ENCODE peak calls at places on chromosomes 7 and 10, in four cellular contexts. R, X, B and L are unnamed samples. For H3K4me1 and H4K20me1, the result is how much of the 10 kb centered on the place peaks cover.

GRCh38 chr7:13778967-13779366 is 210.5 kb downstream of the ETV1 start:
- DNase-seq in R (no peak), X (peak), B (peak), L (no peak)

GRCh38 chr10:36349445-36350063 is 707.5 kb upstream of the FZD8 start:
- DNase-seq in R (peak), X (peak), B (peak), L (peak)

GRCh38 chr7:366171-366916 is 76.4 kb downstream of the FOXL3 start:
- DNase-seq in R (no peak), X (peak), B (peak), L (no peak)

GRCh38 chr7:16430133-16430532 is 8.8 kb upstream of the CRPPA start:
- DNase-seq in R (no peak), X (peak), B (no peak), L (no peak)

GRCh38 chr7:73369009-73369408 is 41.0 kb downstream of the FKBP6 start:
- DNase-seq in R (no peak), X (no peak), B (no peak), L (no peak)

GRCh38 chr10:101817542-101818118 is 614 bp downstream of the OGA start:
- DNase-seq in R (peak), X (peak), B (peak), L (peak)

GRCh38 chr10:129877773-129878371 is 86.2 kb downstream of the EBF3 start:
- DNase-seq in R (peak), X (peak), B (no peak), L (no peak)

GRCh38 chr10:123109466-123109865 is 26.3 kb upstream of the HMX3 start:
- DNase-seq in R (no peak), X (no peak), B (no peak), L (no peak)

GRCh38 chr10:25972631-25973030 is 38.6 kb downstream of the MYO3A start:
- DNase-seq in R (no peak), X (no peak), B (no peak), L (no peak)

GRCh38 chr10:88647216-88647615 is 17.0 kb upstream of the LIPF start:
- DNase-seq in R (no peak), X (no peak), B (no peak), L (no peak)

GRCh38 chr10:129099992-129100391 is 367.0 kb upstream of the MGMT start:
- DNase-seq in R (no peak), X (no peak), B (no peak), L (no peak)

GRCh38 chr7:9192969-9193368 is 759.6 kb downstream of the NXPH1 start:
- DNase-seq in R (no peak), X (no peak), B (no peak), L (no peak)

GRCh38 chr7:101302641-101303101 is 18.9 kb downstream of the IFT22 start:
- DNase-seq in R (peak), X (no peak), B (no peak), L (peak)

GRCh38 chr10:32326119-32326518 is 20.8 kb downstream of the EPC1 start:
- DNase-seq in R (peak), X (no peak), B (no peak), L (no peak)
- H3K4me1 ChIP-seq in R (half or more), X (under half), B (under half), L (under half)

DNA sequence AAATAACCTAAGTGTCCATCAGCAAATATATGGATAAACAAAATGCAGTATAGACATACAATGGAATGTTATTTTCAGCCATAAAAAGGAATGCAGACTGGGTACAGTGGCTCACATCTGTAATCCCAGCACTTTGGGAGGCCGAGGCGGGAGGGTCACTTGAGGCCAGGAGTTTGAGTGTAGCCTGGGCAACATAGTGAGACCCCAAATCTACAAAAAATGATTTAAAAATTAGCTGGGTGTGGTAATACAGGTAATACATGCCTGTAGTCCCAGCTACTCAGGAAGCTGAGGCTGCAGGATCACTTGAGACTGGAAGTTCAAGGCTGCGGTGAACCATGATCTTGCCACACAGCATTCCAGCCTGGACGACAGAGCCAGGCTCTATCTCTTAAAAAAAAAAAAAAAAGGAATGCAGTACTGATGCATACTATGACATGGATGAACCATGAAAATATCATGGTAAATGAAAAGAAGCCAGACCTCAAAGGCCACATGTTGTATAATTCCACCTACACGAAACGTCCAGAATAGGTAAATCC is 6.9 kb downstream of the MCMBP start:
- DNase-seq in R (no peak), X (no peak), B (no peak), L (no peak)
- H4K20me1 ChIP-seq in R (under half), X (under half), B (under half), L (under half)

GRCh38 chr7:127655720-127656119 is 3.7 kb downstream of the SND1 start:
- DNase-seq in R (peak), X (no peak), B (no peak), L (no peak)
- H3K4me1 ChIP-seq in R (half or more), X (under half), B (under half), L (under half)

GRCh38 chr7:112162161-112163020 is 43.8 kb downstream of the DOCK4 start:
- DNase-seq in R (peak), X (no peak), B (peak), L (peak)
- H4K20me1 ChIP-seq in R (under half), X (under half), B (under half), L (under half)

DNA sequence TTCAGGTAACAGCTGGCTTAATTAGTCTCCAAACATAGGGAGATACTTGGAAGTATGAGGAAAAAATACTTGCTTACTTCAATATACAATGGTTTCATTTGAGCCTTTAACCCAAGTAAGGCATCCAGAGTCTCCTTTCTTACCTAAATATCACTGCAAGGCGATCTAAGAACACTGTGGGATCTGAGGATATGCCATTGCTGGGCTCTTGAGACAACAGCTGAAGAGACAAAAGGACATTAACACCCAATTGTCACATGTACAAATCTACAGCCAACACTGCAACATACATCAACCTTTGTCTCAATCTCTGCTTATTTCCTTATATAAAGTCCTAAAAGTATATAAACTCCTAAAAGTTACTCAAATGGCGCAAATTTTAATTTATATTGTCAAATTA is 44.4 kb downstream of the IRF5 start:
- DNase-seq in R (no peak), X (no peak), B (no peak), L (no peak)
- H3K4me1 ChIP-seq in R (under half), X (under half), B (under half), L (under half)

DNA sequence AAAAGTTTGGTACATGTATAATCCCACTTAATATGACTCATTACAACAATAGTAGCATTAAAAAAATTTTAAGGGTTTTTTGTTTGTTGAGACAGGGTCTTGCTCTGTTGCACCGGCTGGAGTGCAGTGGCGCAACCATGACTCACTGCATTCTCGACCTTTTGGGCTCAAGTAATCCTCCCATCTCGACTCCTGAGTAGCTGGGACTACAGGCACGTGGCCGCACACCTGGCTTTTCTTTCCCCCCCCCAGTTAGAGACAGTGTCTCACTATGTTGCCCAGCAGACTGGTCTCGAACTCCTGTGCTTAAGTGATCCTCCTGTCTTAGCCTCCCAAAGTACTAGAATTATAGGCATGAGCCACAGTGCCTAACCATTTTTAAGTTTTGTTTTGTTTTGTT is 40.7 kb downstream of the KMT2C start:
- DNase-seq in R (no peak), X (no peak), B (peak), L (no peak)
- H4K20me1 ChIP-seq in R (under half), X (under half), B (under half), L (half or more)

GRCh38 chr10:10788761-10789160 is 228.9 kb upstream of the CELF2 start:
- DNase-seq in R (no peak), X (peak), B (no peak), L (no peak)
- H3K4me1 ChIP-seq in R (under half), X (half or more), B (under half), L (under half)

DNA sequence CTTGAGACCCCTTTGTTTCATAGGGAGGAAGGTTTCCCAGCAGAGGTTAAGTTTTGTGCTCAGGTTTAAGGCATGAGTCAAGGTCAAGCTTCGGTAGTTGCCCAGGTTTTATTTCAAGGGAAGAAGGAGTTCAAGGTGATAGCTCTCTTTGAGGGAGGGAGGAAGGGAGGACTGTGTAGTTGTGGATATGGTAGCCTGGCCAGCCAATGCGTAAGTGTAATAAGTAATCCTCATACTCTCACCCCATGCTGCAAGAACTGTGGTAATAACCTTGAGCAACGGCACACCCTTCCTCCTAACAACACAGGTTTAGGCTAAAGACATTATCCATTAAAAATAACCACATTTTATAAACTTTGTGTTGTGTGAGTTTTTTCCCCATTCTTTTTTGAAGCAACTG is 478.9 kb downstream of the KCNMA1 start:
- DNase-seq in R (no peak), X (no peak), B (no peak), L (no peak)
- H4K20me1 ChIP-seq in R (under half), X (under half), B (under half), L (under half)

DNA sequence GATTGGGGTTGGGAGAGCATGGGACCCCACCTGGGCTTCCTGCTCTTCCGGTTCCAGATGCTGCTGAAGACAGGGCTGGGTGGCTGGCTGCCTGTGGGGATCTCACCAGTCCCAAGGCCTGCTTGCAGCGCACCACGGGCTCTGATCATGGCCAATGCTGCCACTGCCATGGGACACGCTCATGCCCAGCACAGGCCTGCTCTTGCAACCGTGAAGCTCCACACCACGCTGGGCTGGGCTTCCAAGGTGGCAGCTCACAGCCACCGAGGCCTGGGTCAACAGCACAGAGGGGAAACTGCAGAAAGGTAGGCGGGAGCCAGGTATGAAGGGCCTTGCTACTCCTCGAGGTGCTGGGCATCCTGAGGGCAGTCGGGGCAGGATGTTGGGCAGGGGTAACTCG is 72.1 kb upstream of the LRRC18 start:
- DNase-seq in R (no peak), X (no peak), B (no peak), L (no peak)
- H3K4me1 ChIP-seq in R (under half), X (under half), B (under half), L (under half)

GRCh38 chr7:87013841-87014191 is 45.6 kb downstream of the ELAPOR2 start:
- DNase-seq in R (no peak), X (no peak), B (no peak), L (no peak)
- H4K20me1 ChIP-seq in R (under half), X (under half), B (under half), L (under half)